ENCODE peak calls at places on chromosomes 6 and 20, in nine cellular contexts. A is astrocyte of the hippocampus; Z is stromal cell of bone marrow; H is T-helper 9 cell; I is left colon; J is A172; Y is activated CD8-positive, alpha-beta memory T cell treated with anti-CD3 and anti-CD28 coated beads for 1 hour; R is foreskin keratinocyte; L is HEK293T. M is an unnamed sample.

GRCh38 chr6:83038246-83038645 is 27.4 kb downstream of the UBE3D start:
- DNase-seq in A (no peak), Z (no peak), H (no peak), I (no peak), J (no peak), Y (no peak), R (peak), L (no peak), M (no peak)

GRCh38 chr6:101597711-101598110 is 204.2 kb downstream of the GRIK2 start:
- DNase-seq in A (peak), Z (peak), H (no peak), I (no peak), J (peak), Y (no peak), R (no peak), L (no peak), M (no peak)

GRCh38 chr20:25071722-25072121 is 10.2 kb downstream of the VSX1 start:
- DNase-seq in A (no peak), Z (no peak), H (no peak), I (no peak), J (no peak), Y (no peak), R (no peak), L (no peak), M (no peak)

GRCh38 chr6:38508894-38509293 is 130.8 kb downstream of the BTBD9 start:
- DNase-seq in A (peak), Z (no peak), H (no peak), I (no peak), J (no peak), Y (no peak), R (no peak), L (no peak), M (no peak)

GRCh38 chr6:140077712-140078551 is 703.5 kb upstream of the CITED2 start:
- DNase-seq in A (no peak), Z (no peak), H (no peak), I (no peak), J (no peak), Y (no peak), R (no peak), L (no peak), M (no peak)

GRCh38 chr6:2471474-2471873 is 226.1 kb upstream of the GMDS start:
- DNase-seq in A (no peak), Z (no peak), H (no peak), I (peak), J (no peak), Y (no peak), R (no peak), L (no peak), M (no peak)

GRCh38 chr6:42260424-42260888 is 42.8 kb upstream of the MRPS10 start:
- DNase-seq in A (no peak), Z (no peak), H (no peak), I (no peak), J (peak), Y (no peak), R (no peak), L (peak), M (peak)

GRCh38 chr6:10962673-10963072 is 75.8 kb downstream of the SYCP2L start:
- DNase-seq in A (peak), Z (peak), H (no peak), I (no peak), J (peak), Y (no peak), R (peak), L (no peak), M (no peak)

GRCh38 chr20:6956056-6956455 is 188.6 kb downstream of the BMP2 start:
- DNase-seq in A (no peak), Z (no peak), H (no peak), I (no peak), J (no peak), Y (no peak), R (no peak), L (no peak), M (no peak)

GRCh38 chr6:89297695-89298351 is 17.3 kb downstream of the GABRR2 start:
- DNase-seq in A (peak), Z (peak), H (peak), I (no peak), J (peak), Y (peak), R (peak), L (no peak), M (no peak)

GRCh38 chr6:32954983-32955802 is 2.3 kb upstream of the HLA-DMA start:
- DNase-seq in A (no peak), Z (no peak), H (no peak), I (no peak), J (no peak), Y (no peak), R (no peak), L (peak), M (no peak)

GRCh38 chr6:28446818-28447511 is 3.7 kb upstream of the ZSCAN23 start:
- DNase-seq in A (peak), Z (no peak), H (no peak), I (no peak), J (no peak), Y (no peak), R (no peak), L (peak), M (no peak)

GRCh38 chr20:10276886-10277580 is 58.4 kb downstream of the SNAP25 start:
- DNase-seq in A (no peak), Z (no peak), H (no peak), I (no peak), J (no peak), Y (no peak), R (no peak), L (no peak), M (no peak)

GRCh38 chr6:2503816-2504494 is 246.8 kb downstream of the MYLK4 start:
- DNase-seq in A (peak), Z (peak), H (no peak), I (no peak), J (no peak), Y (no peak), R (no peak), L (no peak), M (no peak)

GRCh38 chr20:722822-723644 is 45.3 kb downstream of the SLC52A3 start:
- DNase-seq in A (no peak), Z (no peak), H (no peak), I (no peak), J (no peak), Y (no peak), R (no peak), L (no peak), M (no peak)

GRCh38 chr6:2171728-2172127 is 73.7 kb downstream of the GMDS start:
- DNase-seq in A (no peak), Z (no peak), H (no peak), I (no peak), J (no peak), Y (no peak), R (no peak), L (no peak), M (no peak)

GRCh38 chr20:18405826-18406225 is 61.0 kb downstream of the DZANK1 start:
- DNase-seq in A (no peak), Z (no peak), H (no peak), I (no peak), J (no peak), Y (no peak), R (no peak), L (no peak), M (no peak)

GRCh38 chr20:12252793-12253192 is 335.1 kb downstream of the BTBD3 start:
- DNase-seq in A (peak), Z (no peak), H (no peak), I (no peak), J (no peak), Y (no peak), R (no peak), L (no peak), M (no peak)

GRCh38 chr6:110682460-110682853 is 132.8 kb downstream of the CDK19 start:
- DNase-seq in A (peak), Z (peak), H (peak), I (peak), J (peak), Y (peak), R (peak), L (peak), M (peak)

GRCh38 chr6:103854059-103854458 is 1005.7 kb downstream of the HACE1 start:
- DNase-seq in A (no peak), Z (no peak), H (no peak), I (no peak), J (no peak), Y (no peak), R (no peak), L (no peak), M (no peak)

GRCh38 chr6:42532038-42532669 is 31.7 kb upstream of the UBR2 start:
- DNase-seq in A (peak), Z (peak), H (no peak), I (no peak), J (peak), Y (no peak), R (peak), L (peak), M (no peak)

GRCh38 chr6:133707456-133707855 is 181.5 kb upstream of the TCF21 start:
- DNase-seq in A (peak), Z (peak), H (no peak), I (no peak), J (peak), Y (no peak), R (no peak), L (no peak), M (no peak)

GRCh38 chr20:57398901-57399535 is 7.8 kb downstream of the RBM38 start:
- DNase-seq in A (no peak), Z (no peak), H (no peak), I (no peak), J (no peak), Y (no peak), R (no peak), L (no peak), M (peak)

GRCh38 chr6:10720229-10720959 is 2.5 kb upstream of the TMEM14C start:
- DNase-seq in A (peak), Z (no peak), H (peak), I (peak), J (no peak), Y (peak), R (no peak), L (no peak), M (peak)

GRCh38 chr6:111604259-111605099 is 1.2 kb downstream of the TRAF3IP2 start:
- DNase-seq in A (peak), Z (peak), H (no peak), I (peak), J (no peak), Y (no peak), R (no peak), L (peak), M (peak)

GRCh38 chr6:90411292-90411781 is 114.7 kb upstream of the BACH2 start:
- DNase-seq in A (peak), Z (no peak), H (peak), I (no peak), J (peak), Y (no peak), R (peak), L (no peak), M (no peak)

GRCh38 chr6:2684059-2684749 is 66.5 kb downstream of the MYLK4 start:
- DNase-seq in A (peak), Z (no peak), H (no peak), I (no peak), J (peak), Y (no peak), R (no peak), L (no peak), M (no peak)

GRCh38 chr6:91352285-91352684 is 765.4 kb upstream of the MAP3K7 start:
- DNase-seq in A (no peak), Z (no peak), H (no peak), I (no peak), J (no peak), Y (no peak), R (no peak), L (no peak), M (no peak)

GRCh38 chr6:15234068-15234758 is 11.7 kb upstream of the JARID2 start:
- DNase-seq in A (no peak), Z (no peak), H (no peak), I (no peak), J (no peak), Y (no peak), R (no peak), L (no peak), M (no peak)

GRCh38 chr6:84360039-84360438 is 132.6 kb upstream of the CEP162 start:
- DNase-seq in A (no peak), Z (no peak), H (no peak), I (no peak), J (no peak), Y (no peak), R (no peak), L (no peak), M (no peak)

GRCh38 chr6:68636710-68637470 is 1.8 kb downstream of the ADGRB3 start:
- DNase-seq in A (no peak), Z (no peak), H (no peak), I (no peak), J (no peak), Y (no peak), R (no peak), L (no peak), M (no peak)

GRCh38 chr20:61117725-61118124 is 134.3 kb upstream of the CDH4 start:
- DNase-seq in A (peak), Z (no peak), H (no peak), I (no peak), J (peak), Y (no peak), R (no peak), L (no peak), M (no peak)

GRCh38 chr6:68559716-68560115 is 75.4 kb upstream of the ADGRB3 start:
- DNase-seq in A (peak), Z (no peak), H (no peak), I (no peak), J (no peak), Y (no peak), R (no peak), L (peak), M (no peak)

GRCh38 chr6:36685926-36686667 is 7.6 kb downstream of the CDKN1A start:
- DNase-seq in A (no peak), Z (no peak), H (no peak), I (no peak), J (no peak), Y (no peak), R (no peak), L (no peak), M (peak)

GRCh38 chr6:43873806-43874714 is 104.0 kb downstream of the VEGFA start:
- DNase-seq in A (no peak), Z (no peak), H (no peak), I (peak), J (no peak), Y (no peak), R (no peak), L (no peak), M (no peak)

GRCh38 chr6:155638200-155638599 is 182.6 kb upstream of the NOX3 start:
- DNase-seq in A (no peak), Z (no peak), H (no peak), I (no peak), J (peak), Y (no peak), R (no peak), L (no peak), M (no peak)

GRCh38 chr6:111176038-111176762 is 88.9 kb downstream of the SLC16A10 start:
- DNase-seq in A (no peak), Z (no peak), H (no peak), I (no peak), J (no peak), Y (no peak), R (no peak), L (no peak), M (no peak)